ENCODE peak calls at places on chromosomes 7 and 10, in six cellular contexts. E is left ventricle myocardium inferior, L is astrocyte, H is Panc1, W is thoracic aorta, Y is body of pancreas. S is an unnamed sample. For H3K9me3 and H3K27me3, the result is how much of the 10 kb centered on the place peaks cover.

GRCh38 chr7:148044173-148044572 is 546.4 kb upstream of the C7orf33 start:
- DNase-seq in E (no peak), L (no peak), H (no peak), W (no peak), Y (peak), S (no peak)

GRCh38 chr10:60914676-60915075 is 29.3 kb downstream of the RHOBTB1 start:
- DNase-seq in E (no peak), L (peak), H (no peak), W (no peak), Y (peak), S (peak)

GRCh38 chr10:521261-521660 is 168.2 kb downstream of the DIP2C start:
- DNase-seq in E (no peak), L (no peak), H (no peak), W (no peak), Y (no peak), S (no peak)

GRCh38 chr7:27064169-27064568 is 31.6 kb downstream of the HOXA1 start:
- DNase-seq in E (no peak), L (peak), H (no peak), W (no peak), Y (no peak), S (no peak)

GRCh38 chr10:28082316-28082715 is 83.4 kb upstream of the ODAD2 start:
- DNase-seq in E (no peak), L (no peak), H (no peak), W (no peak), Y (no peak), S (no peak)

GRCh38 chr10:117138838-117139580 is 939 bp upstream of the VAX1 start:
- DNase-seq in E (no peak), L (no peak), H (no peak), W (no peak), Y (no peak), S (peak)

GRCh38 chr7:84975586-84976185 is 211.2 kb downstream of the SEMA3D start:
- DNase-seq in E (no peak), L (peak), H (no peak), W (no peak), Y (no peak), S (no peak)

GRCh38 chr10:131833446-131834080 is 67.2 kb upstream of the PPP2R2D start:
- DNase-seq in E (no peak), L (no peak), H (no peak), W (no peak), Y (peak), S (no peak)

GRCh38 chr7:142425281-142425680 is 167.4 kb upstream of the PRSS58 start:
- DNase-seq in E (no peak), L (no peak), H (no peak), W (no peak), Y (no peak), S (no peak)

GRCh38 chr10:69449841-69450240 is 1.4 kb upstream of the TSPAN15 start:
- DNase-seq in E (no peak), L (no peak), H (peak), W (no peak), Y (peak), S (peak)

GRCh38 chr7:149469806-149470205 is 8.9 kb upstream of the ZNF777 start:
- DNase-seq in E (no peak), L (no peak), H (no peak), W (no peak), Y (no peak), S (no peak)

GRCh38 chr7:4163565-4164203 is 518.4 kb upstream of the FOXK1 start:
- DNase-seq in E (no peak), L (no peak), H (no peak), W (no peak), Y (no peak), S (no peak)

GRCh38 chr7:107666804-107667203 is 6.2 kb downstream of the SLC26A4 start:
- DNase-seq in E (no peak), L (no peak), H (no peak), W (no peak), Y (no peak), S (no peak)

DNA sequence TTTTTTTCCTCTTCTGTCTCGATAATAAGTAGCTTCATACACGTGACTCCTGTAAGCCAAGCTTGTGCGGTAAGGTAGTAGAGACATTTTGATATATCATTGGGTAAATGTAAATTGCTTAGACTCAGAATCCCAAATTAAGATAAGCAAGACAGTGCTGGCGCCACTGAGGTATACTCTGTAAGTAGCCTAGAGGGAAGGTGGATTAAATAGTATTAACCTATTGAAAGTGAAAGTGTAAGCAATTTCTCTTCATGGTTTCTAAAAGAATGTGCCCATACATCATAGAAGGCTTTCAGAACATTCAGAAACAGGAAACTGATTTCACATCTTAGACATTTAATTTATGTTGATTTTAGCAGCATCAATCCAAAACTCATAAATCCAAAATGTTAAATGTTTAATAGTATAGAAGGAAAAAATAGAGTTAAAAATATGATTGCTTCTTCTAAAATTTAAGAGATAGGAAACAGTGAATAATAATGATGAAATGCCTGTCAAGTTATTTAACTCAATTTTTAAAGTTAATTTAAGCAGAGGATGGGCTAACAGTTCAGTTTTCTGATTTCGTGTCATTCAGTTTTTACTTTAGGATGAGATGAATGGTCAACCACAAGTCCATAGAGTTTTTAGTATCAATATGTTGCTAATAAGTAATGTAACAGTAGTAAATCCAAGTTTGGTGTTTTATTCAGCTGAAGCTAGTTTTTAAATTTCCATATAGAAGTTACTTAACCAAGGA is 36.8 kb downstream of the LRRC72 start:
- DNase-seq in E (no peak), L (no peak), H (no peak), W (no peak), Y (no peak), S (peak)
- H3K4me3 ChIP-seq in E (no peak), L (no peak), H (peak), W (no peak), Y (no peak), S (no peak)

DNA sequence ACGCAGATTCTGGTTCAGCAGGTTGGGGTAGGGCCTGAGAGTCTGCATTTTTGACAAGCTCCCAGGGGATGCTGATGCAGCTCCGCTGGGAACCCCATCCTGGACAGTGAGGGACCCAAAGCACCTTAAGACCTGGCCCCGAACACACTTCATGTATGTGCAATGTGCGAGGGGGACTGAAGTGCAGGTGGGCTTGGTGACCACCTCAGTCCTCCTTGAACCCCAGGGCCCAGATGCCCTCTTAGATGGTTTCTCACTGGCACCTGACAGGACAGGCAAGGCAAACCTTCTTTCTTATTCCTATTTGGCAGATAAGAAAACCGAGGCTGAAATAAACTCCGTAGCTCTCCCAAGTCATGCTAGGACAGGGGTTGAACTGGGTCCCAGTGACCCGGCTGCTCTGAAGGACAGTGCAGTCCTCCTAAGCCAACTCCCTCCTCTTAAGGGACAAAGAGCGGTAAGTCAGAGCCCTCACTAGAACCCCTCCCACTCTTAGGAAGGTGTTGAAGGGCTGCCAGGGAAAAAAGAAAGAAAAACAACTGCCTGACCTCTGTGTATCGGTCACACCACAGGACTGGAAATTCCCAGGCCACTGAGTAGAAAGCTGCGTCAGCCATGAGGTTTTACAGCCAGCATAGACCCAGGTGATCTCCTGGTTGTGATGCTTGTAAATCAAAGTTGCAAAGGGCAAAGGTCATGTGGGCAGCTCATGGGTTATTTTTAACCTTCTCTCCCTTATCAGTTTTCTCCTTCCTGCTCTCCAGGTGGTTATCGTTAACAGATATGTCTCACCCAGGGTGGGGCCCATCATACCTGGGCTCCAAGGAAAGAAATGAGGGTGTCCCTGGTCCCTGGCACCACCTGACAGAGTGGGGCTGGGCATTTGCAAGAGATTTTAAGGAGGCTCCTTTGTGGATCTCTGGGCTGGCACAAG is 90.9 kb upstream of the SMNDC1 start:
- DNase-seq in E (no peak), L (peak), H (peak), W (no peak), Y (peak), S (peak)
- H3K9me3 ChIP-seq in E (under half), L (under half), H (under half), W (under half), Y (under half), S (under half)

GRCh38 chr7:157008206-157009169 is 2.0 kb downstream of the MNX1 start:
- DNase-seq in E (no peak), L (no peak), H (no peak), W (no peak), Y (peak), S (no peak)
- H3K27me3 ChIP-seq in E (half or more), L (half or more), H (under half), W (under half), Y (under half), S (half or more)

GRCh38 chr10:75396861-75397570 is 4.5 kb downstream of the ZNF503 start:
- DNase-seq in E (peak), L (no peak), H (no peak), W (no peak), Y (peak), S (peak)
- H3K4me3 ChIP-seq in E (peak), L (peak), H (peak), W (peak), Y (peak), S (peak)

DNA sequence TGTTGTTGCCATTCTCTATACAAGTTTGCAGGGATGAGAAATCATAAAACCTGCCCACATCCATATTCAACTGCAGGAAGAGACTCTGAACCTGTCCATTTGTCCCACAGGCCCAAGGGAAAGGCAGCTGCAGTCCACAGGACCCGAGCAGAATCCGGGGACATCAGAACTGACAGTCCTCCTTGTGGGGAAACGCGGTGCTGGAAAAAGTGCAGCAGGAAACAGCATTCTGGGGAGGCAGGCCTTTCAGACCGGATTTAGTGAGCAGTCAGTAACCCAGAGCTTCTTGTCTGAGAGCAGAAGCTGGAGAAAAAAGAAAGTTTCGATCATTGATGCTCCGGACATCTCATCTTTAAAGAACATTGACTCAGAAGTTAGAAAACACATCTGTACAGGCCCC is 23.5 kb downstream of the GIMAP8 start:
- DNase-seq in E (no peak), L (no peak), H (no peak), W (no peak), Y (no peak), S (no peak)
- H3K9me3 ChIP-seq in E (under half), L (under half), H (under half), W (under half), Y (under half), S (under half)

GRCh38 chr7:1236132-1236655 is 3.5 kb downstream of the UNCX start:
- DNase-seq in E (no peak), L (no peak), H (no peak), W (no peak), Y (no peak), S (no peak)

GRCh38 chr7:1233328-1234048 is 816 bp downstream of the UNCX start:
- DNase-seq in E (no peak), L (no peak), H (no peak), W (no peak), Y (no peak), S (no peak)

GRCh38 chr7:1235501-1236131 is 2.9 kb downstream of the UNCX start:
- DNase-seq in E (no peak), L (no peak), H (no peak), W (no peak), Y (no peak), S (no peak)

GRCh38 chr7:1234049-1234691 is 1.5 kb downstream of the UNCX start:
- DNase-seq in E (no peak), L (no peak), H (no peak), W (no peak), Y (no peak), S (no peak)

GRCh38 chr7:1234794-1235500 is 2.3 kb downstream of the UNCX start:
- DNase-seq in E (no peak), L (no peak), H (no peak), W (no peak), Y (no peak), S (no peak)
- H3K27me3 ChIP-seq in E (half or more), L (half or more), H (under half), W (under half), Y (half or more), S (half or more)

GRCh38 chr10:112899396-112900065 is 50.5 kb upstream of the TCF7L2 start:
- DNase-seq in E (no peak), L (no peak), H (no peak), W (no peak), Y (peak), S (no peak)
- H3K4me3 ChIP-seq in E (no peak), L (no peak), H (no peak), W (peak), Y (no peak), S (no peak)